ENCODE peak calls at places on chromosomes 2 and 18, in six cellular contexts. One of them, this sample, is unnamed.

GRCh38 chr2:149389506-149390167 is 59.2 kb downstream of the LYPD6 start:
- DNase-seq in adrenal gland: no peak
- DNase-seq in K562: no peak
- DNase-seq in suprapubic skin: no peak
- DNase-seq in A549: no peak
- DNase-seq in prostate gland: no peak
- DNase-seq in this sample: no peak

GRCh38 chr2:66700181-66700686 is 265.3 kb downstream of the MEIS1 start:
- DNase-seq in suprapubic skin: no peak
- DNase-seq in adrenal gland: no peak
- DNase-seq in A549: no peak
- DNase-seq in K562: no peak
- DNase-seq in prostate gland: no peak
- DNase-seq in this sample: no peak

GRCh38 chr2:47297767-47298401 is 105.1 kb upstream of the MSH2 start:
- DNase-seq in K562: no peak
- DNase-seq in A549: no peak
- DNase-seq in prostate gland: no peak
- DNase-seq in adrenal gland: no peak
- DNase-seq in suprapubic skin: no peak
- DNase-seq in this sample: no peak

GRCh38 chr2:54760310-54760709 is 36.8 kb downstream of the EML6 start:
- DNase-seq in K562: no peak
- DNase-seq in prostate gland: no peak
- DNase-seq in adrenal gland: no peak
- DNase-seq in A549: no peak
- DNase-seq in suprapubic skin: no peak
- DNase-seq in this sample: no peak

GRCh38 chr2:145000376-145000775 is 480.5 kb upstream of the ZEB2 start:
- DNase-seq in K562: no peak
- DNase-seq in adrenal gland: no peak
- DNase-seq in A549: no peak
- DNase-seq in suprapubic skin: no peak
- DNase-seq in prostate gland: no peak
- DNase-seq in this sample: no peak

GRCh38 chr2:17303496-17303895 is 214.7 kb downstream of the RAD51AP2 start:
- DNase-seq in adrenal gland: no peak
- DNase-seq in prostate gland: no peak
- DNase-seq in suprapubic skin: no peak
- DNase-seq in A549: no peak
- DNase-seq in K562: no peak
- DNase-seq in this sample: no peak

GRCh38 chr2:179800776-179801175 is 60.6 kb downstream of the ZNF385B start:
- DNase-seq in A549: no peak
- DNase-seq in prostate gland: no peak
- DNase-seq in suprapubic skin: no peak
- DNase-seq in K562: no peak
- DNase-seq in adrenal gland: no peak
- DNase-seq in this sample: no peak

GRCh38 chr2:200593905-200594304 is 8.1 kb downstream of the AOX1 start:
- DNase-seq in adrenal gland: no peak
- DNase-seq in prostate gland: no peak
- DNase-seq in A549: no peak
- DNase-seq in K562: no peak
- DNase-seq in suprapubic skin: no peak
- DNase-seq in this sample: no peak

GRCh38 chr2:205752421-205752820 is 70.1 kb downstream of the NRP2 start:
- DNase-seq in suprapubic skin: no peak
- DNase-seq in A549: no peak
- DNase-seq in adrenal gland: no peak
- DNase-seq in K562: no peak
- DNase-seq in prostate gland: no peak
- DNase-seq in this sample: no peak

GRCh38 chr2:39124770-39125075 is 3.9 kb upstream of the SOS1 start:
- DNase-seq in K562: no peak
- DNase-seq in A549: no peak
- DNase-seq in prostate gland: no peak
- DNase-seq in suprapubic skin: no peak
- DNase-seq in adrenal gland: no peak
- DNase-seq in this sample: no peak

GRCh38 chr2:233691443-233692433 is 952 bp upstream of the UGT1A6 start:
- DNase-seq in prostate gland: peak; percentile 80
- DNase-seq in K562: no peak
- DNase-seq in suprapubic skin: peak; percentile 61
- DNase-seq in A549: no peak
- DNase-seq in adrenal gland: no peak
- DNase-seq in this sample: peak; percentile 69

GRCh38 chr2:194464964-194465638 is 1191.9 kb upstream of the SLC39A10 start:
- DNase-seq in A549: no peak
- DNase-seq in adrenal gland: no peak
- DNase-seq in suprapubic skin: no peak
- DNase-seq in prostate gland: no peak
- DNase-seq in K562: no peak
- DNase-seq in this sample: no peak

GRCh38 chr18:23967321-23968089 is 47.0 kb upstream of the TTC39C start:
- DNase-seq in prostate gland: no peak
- DNase-seq in suprapubic skin: no peak
- DNase-seq in A549: no peak
- DNase-seq in K562: no peak
- DNase-seq in adrenal gland: no peak
- DNase-seq in this sample: no peak

GRCh38 chr2:42498482-42498881 is 4.7 kb upstream of the KCNG3 start:
- DNase-seq in K562: no peak
- DNase-seq in suprapubic skin: no peak
- DNase-seq in A549: no peak
- DNase-seq in prostate gland: no peak
- DNase-seq in adrenal gland: no peak
- DNase-seq in this sample: no peak

GRCh38 chr18:50848038-50848437 is 28.2 kb upstream of the MRO start:
- DNase-seq in adrenal gland: no peak
- DNase-seq in K562: no peak
- DNase-seq in A549: peak; percentile 18
- DNase-seq in prostate gland: no peak
- DNase-seq in suprapubic skin: no peak
- DNase-seq in this sample: no peak

GRCh38 chr2:120531365-120531764 is 185.4 kb downstream of the INHBB start:
- DNase-seq in A549: no peak
- DNase-seq in prostate gland: no peak
- DNase-seq in adrenal gland: no peak
- DNase-seq in suprapubic skin: no peak
- DNase-seq in K562: no peak
- DNase-seq in this sample: no peak

GRCh38 chr2:23478087-23478932 is 93.3 kb downstream of the KLHL29 start:
- DNase-seq in suprapubic skin: no peak
- DNase-seq in A549: no peak
- DNase-seq in adrenal gland: no peak
- DNase-seq in prostate gland: no peak
- DNase-seq in K562: no peak
- DNase-seq in this sample: no peak

GRCh38 chr2:106990307-106990706 is 104.3 kb upstream of the ST6GAL2 start:
- DNase-seq in suprapubic skin: no peak
- DNase-seq in K562: no peak
- DNase-seq in adrenal gland: no peak
- DNase-seq in prostate gland: no peak
- DNase-seq in A549: no peak
- DNase-seq in this sample: no peak

GRCh38 chr18:42038936-42039335 is 83.9 kb downstream of the PIK3C3 start:
- DNase-seq in adrenal gland: no peak
- DNase-seq in K562: no peak
- DNase-seq in A549: peak; percentile 53
- DNase-seq in suprapubic skin: no peak
- DNase-seq in prostate gland: no peak
- DNase-seq in this sample: no peak

GRCh38 chr2:68936462-68936861 is 16.2 kb downstream of the GKN2 start:
- DNase-seq in A549: no peak
- DNase-seq in suprapubic skin: no peak
- DNase-seq in adrenal gland: no peak
- DNase-seq in K562: no peak
- DNase-seq in prostate gland: no peak
- DNase-seq in this sample: no peak

GRCh38 chr2:100895402-100895801 is 75.5 kb downstream of the NPAS2 start:
- DNase-seq in A549: no peak
- DNase-seq in prostate gland: peak; percentile 33
- DNase-seq in adrenal gland: peak; percentile 76
- DNase-seq in suprapubic skin: no peak
- DNase-seq in K562: no peak
- DNase-seq in this sample: peak; percentile 76

GRCh38 chr2:224958466-224958857 is 83.8 kb downstream of the DOCK10 start:
- DNase-seq in K562: no peak
- DNase-seq in prostate gland: no peak
- DNase-seq in A549: no peak
- DNase-seq in adrenal gland: no peak
- DNase-seq in suprapubic skin: no peak
- DNase-seq in this sample: no peak

GRCh38 chr2:44686561-44686960 is 254.9 kb upstream of the SIX3 start:
- DNase-seq in adrenal gland: no peak
- DNase-seq in suprapubic skin: no peak
- DNase-seq in K562: no peak
- DNase-seq in A549: peak; percentile 5
- DNase-seq in prostate gland: no peak
- DNase-seq in this sample: no peak

DNA sequence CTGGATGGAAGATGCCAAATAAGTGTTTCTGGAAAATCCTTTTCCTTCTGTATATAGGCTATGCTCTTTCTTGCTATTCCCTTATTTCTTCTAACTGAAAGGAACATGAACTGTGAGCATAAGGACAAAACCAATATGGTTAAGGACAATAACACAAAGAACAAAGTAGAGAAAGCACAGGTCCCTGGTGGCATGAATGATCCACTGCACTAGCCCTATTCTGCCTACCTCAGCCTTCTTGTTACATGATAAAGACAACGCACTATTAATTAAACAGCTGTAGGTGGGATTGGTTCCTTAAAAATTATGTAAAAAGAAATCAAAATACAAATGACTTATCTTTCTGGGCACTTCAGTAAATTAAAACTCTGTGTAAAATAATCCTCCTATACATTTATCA is 1.9 kb upstream of the WDR75 start:
- DNase-seq in suprapubic skin: no peak
- DNase-seq in K562: no peak
- DNase-seq in prostate gland: no peak
- DNase-seq in A549: peak; percentile 23
- DNase-seq in adrenal gland: no peak
- DNase-seq in this sample: no peak
- TF ChIP-seq CTCF in suprapubic skin: peak; percentile 12
- TF ChIP-seq CTCF in K562: no peak
- TF ChIP-seq CTCF in prostate gland: no peak
- TF ChIP-seq CTCF in A549: no peak
- TF ChIP-seq CTCF in adrenal gland: no peak
- TF ChIP-seq CTCF in this sample: no peak

GRCh38 chr18:55316615-55317184 is 271.3 kb downstream of the TCF4 start:
- DNase-seq in A549: no peak
- DNase-seq in suprapubic skin: no peak
- DNase-seq in prostate gland: no peak
- DNase-seq in K562: no peak
- DNase-seq in adrenal gland: no peak
- DNase-seq in this sample: no peak
- H3K4me3 ChIP-seq in A549: no peak overlapping the region
- H3K4me3 ChIP-seq in suprapubic skin: no peak overlapping the region
- H3K4me3 ChIP-seq in prostate gland: no peak overlapping the region
- H3K4me3 ChIP-seq in K562: no peak overlapping the region
- H3K4me3 ChIP-seq in adrenal gland: no peak overlapping the region
- H3K4me3 ChIP-seq in this sample: no peak overlapping the region

GRCh38 chr18:31500161-31500688 is 2.2 kb downstream of the DSG2 start:
- DNase-seq in K562: no peak
- DNase-seq in A549: no peak
- DNase-seq in suprapubic skin: no peak
- DNase-seq in prostate gland: no peak
- DNase-seq in adrenal gland: no peak
- DNase-seq in this sample: peak; percentile 42
- TF ChIP-seq POLR2A in K562: no peak
- TF ChIP-seq POLR2A in A549: no peak
- TF ChIP-seq POLR2A in suprapubic skin: no peak
- TF ChIP-seq POLR2A in prostate gland: no peak
- TF ChIP-seq POLR2A in adrenal gland: no peak
- TF ChIP-seq POLR2A in this sample: no peak

GRCh38 chr2:114499101-114499500 is 56.7 kb downstream of the DPP10 start:
- DNase-seq in suprapubic skin: no peak
- DNase-seq in prostate gland: no peak
- DNase-seq in A549: no peak
- DNase-seq in adrenal gland: no peak
- DNase-seq in K562: no peak
- DNase-seq in this sample: no peak
- TF ChIP-seq CTCF in suprapubic skin: no peak
- TF ChIP-seq CTCF in prostate gland: no peak
- TF ChIP-seq CTCF in A549: no peak
- TF ChIP-seq CTCF in adrenal gland: no peak
- TF ChIP-seq CTCF in K562: no peak
- TF ChIP-seq CTCF in this sample: no peak

DNA sequence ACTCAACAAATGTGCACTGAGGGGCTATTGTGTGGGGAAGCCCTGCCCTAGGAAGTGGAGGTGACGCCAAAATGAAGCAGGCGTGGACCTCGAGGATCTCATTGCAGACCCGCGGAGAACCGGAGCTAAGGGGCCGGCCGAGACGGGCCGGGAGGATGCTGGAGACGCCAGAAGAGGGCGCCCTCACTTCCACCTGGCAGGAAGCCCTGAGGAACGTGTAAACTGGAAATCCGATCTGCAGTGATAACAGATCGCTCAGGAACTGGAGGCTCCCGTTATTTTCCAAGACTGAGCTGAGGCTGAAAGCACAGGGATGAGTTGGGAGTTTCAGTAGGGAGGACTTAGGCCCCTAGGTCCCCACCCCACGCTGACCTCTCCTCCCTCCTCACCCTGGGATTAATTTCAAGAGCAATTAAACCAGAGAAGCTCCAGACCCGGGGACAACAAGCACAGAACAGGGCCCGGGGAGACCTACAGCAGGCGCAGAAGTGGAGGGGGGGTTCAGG is 7.6 kb upstream of the COL6A3 start:
- DNase-seq in suprapubic skin: peak; percentile 91
- DNase-seq in adrenal gland: peak; percentile 63
- DNase-seq in K562: peak; percentile 29
- DNase-seq in prostate gland: peak; percentile 68
- DNase-seq in A549: peak; percentile 85
- DNase-seq in this sample: peak; percentile 81
- H3K4me3 ChIP-seq in suprapubic skin: no peak overlapping the region
- H3K4me3 ChIP-seq in adrenal gland: no peak overlapping the region
- H3K4me3 ChIP-seq in K562: no peak overlapping the region
- H3K4me3 ChIP-seq in prostate gland: no peak overlapping the region
- H3K4me3 ChIP-seq in A549: peak overlapping the region; percentile 22
- H3K4me3 ChIP-seq in this sample: no peak overlapping the region

DNA sequence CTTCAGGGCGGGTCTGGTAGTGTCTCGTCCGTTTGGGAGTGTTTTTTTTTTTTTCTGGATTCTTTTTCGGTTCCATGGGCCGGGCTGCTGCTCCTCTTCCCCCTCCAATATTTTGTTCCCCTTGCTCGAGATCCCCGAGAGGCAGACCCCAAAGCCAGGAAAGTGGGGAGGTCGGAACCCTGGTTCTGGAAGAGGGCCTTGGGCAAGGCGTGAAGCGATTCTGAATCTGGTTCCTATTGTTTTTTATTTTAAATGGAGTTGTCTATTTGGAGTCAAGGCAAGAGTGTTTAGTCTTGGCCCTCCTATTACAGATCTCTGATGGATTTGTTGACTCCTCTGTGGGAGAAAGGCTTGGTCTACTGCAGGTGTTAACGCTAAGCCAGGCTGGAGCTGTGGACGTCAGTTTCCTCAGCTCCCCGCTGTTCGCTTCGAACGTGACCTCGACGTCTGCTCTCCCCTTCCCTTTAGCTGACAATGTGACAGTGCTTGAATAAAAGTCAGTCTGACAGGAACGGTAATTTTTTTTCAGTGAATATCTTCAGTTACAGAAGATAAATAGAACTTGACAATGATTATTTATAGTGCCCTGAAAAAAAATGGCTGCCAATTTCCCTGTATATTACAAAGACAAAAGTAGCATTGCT is 682 bp upstream of the DNAJC27 start:
- DNase-seq in suprapubic skin: no peak
- DNase-seq in K562: no peak
- DNase-seq in prostate gland: peak; percentile 25
- DNase-seq in adrenal gland: peak; percentile 48
- DNase-seq in A549: peak; percentile 49
- DNase-seq in this sample: peak; percentile 42
- TF ChIP-seq POLR2A in suprapubic skin: no peak
- TF ChIP-seq POLR2A in K562: peak; percentile 9
- TF ChIP-seq POLR2A in prostate gland: no peak
- TF ChIP-seq POLR2A in adrenal gland: no peak
- TF ChIP-seq POLR2A in A549: no peak
- TF ChIP-seq POLR2A in this sample: no peak